ENCODE peak calls at places on chromosome 15, in eight cellular contexts. I is mammary epithelial cell, Z is lower leg skin, E is GM12878, T is heart left ventricle, K is fibroblast of lung, M is bronchial epithelial cell, N is cardiac muscle cell. C is an unnamed sample.

GRCh38 chr15:31024330-31024729 is 32.9 kb upstream of the MTMR10 start:
- DNase-seq in E (no peak), I (peak), N (peak), K (peak), Z (no peak), T (no peak), M (peak), C (peak)

GRCh38 chr15:77633134-77633912 is 611 bp upstream of the LINGO1 start:
- DNase-seq in I (peak), M (peak), N (peak), T (peak), K (peak), E (no peak), Z (peak), C (peak)

GRCh38 chr15:60534051-60534450 is 55.1 kb upstream of the ICE2 start:
- DNase-seq in N (no peak), Z (no peak), E (no peak), M (no peak), I (no peak), T (no peak), K (no peak), C (no peak)

GRCh38 chr15:67133738-67134576 is 68.6 kb downstream of the SMAD3 start:
- DNase-seq in T (peak), E (no peak), K (peak), I (peak), M (peak), Z (no peak), N (peak), C (peak)

GRCh38 chr15:86624261-86625036 is 544.8 kb downstream of the AGBL1 start:
- DNase-seq in N (peak), T (peak), K (peak), I (peak), M (peak), Z (peak), E (no peak), C (peak)

GRCh38 chr15:77335298-77335697 is 84.6 kb downstream of the PEAK1 start:
- DNase-seq in I (no peak), M (no peak), E (no peak), Z (no peak), N (no peak), T (peak), K (peak), C (no peak)

GRCh38 chr15:65862682-65863081 is 6.6 kb upstream of the RAB11A start:
- DNase-seq in E (no peak), T (no peak), K (peak), M (peak), Z (no peak), N (peak), I (peak), C (peak)

GRCh38 chr15:75779504-75779903 is 63.7 kb upstream of the UBE2Q2 start:
- DNase-seq in I (no peak), K (no peak), E (no peak), M (no peak), N (no peak), Z (no peak), T (no peak), C (no peak)

GRCh38 chr15:73965094-73965729 is 26.9 kb downstream of the STOML1 start:
- DNase-seq in N (peak), Z (no peak), E (no peak), I (no peak), K (no peak), T (peak), M (no peak), C (no peak)

GRCh38 chr15:81400640-81401236 is 26.7 kb upstream of the TMC3 start:
- DNase-seq in N (peak), K (peak), M (peak), Z (no peak), T (no peak), I (peak), E (peak), C (peak)

GRCh38 chr15:81315452-81316203 is 8.3 kb downstream of the STARD5 start:
- DNase-seq in Z (no peak), T (no peak), E (no peak), M (no peak), I (no peak), K (no peak), N (no peak), C (no peak)

GRCh38 chr15:81091889-81092558 is 42.0 kb upstream of the CFAP161 start:
- DNase-seq in Z (no peak), E (no peak), K (peak), N (peak), I (peak), T (peak), M (peak), C (peak)

GRCh38 chr15:44081223-44082013 is 113.7 kb downstream of the FRMD5 start:
- DNase-seq in E (no peak), K (peak), T (no peak), M (no peak), Z (no peak), N (no peak), I (peak), C (peak)

GRCh38 chr15:62909257-62909656 is 133.3 kb upstream of the TPM1 start:
- DNase-seq in T (no peak), I (no peak), K (no peak), M (no peak), N (no peak), Z (no peak), E (no peak), C (no peak)

GRCh38 chr15:43749690-43750345 is 3.6 kb downstream of the PDIA3 start:
- DNase-seq in M (no peak), T (no peak), K (no peak), I (no peak), N (no peak), E (peak), Z (no peak), C (peak)

GRCh38 chr15:77617507-77618285 is 15.0 kb downstream of the LINGO1 start:
- DNase-seq in T (no peak), M (peak), N (no peak), K (no peak), Z (no peak), E (no peak), I (peak), C (no peak)

GRCh38 chr15:25178835-25179672 is 224.3 kb downstream of the SNRPN start:
- DNase-seq in N (no peak), M (no peak), Z (peak), E (no peak), T (peak), I (no peak), K (no peak), C (no peak)

GRCh38 chr15:65411470-65412071 is 11.2 kb downstream of the IGDCC4 start:
- DNase-seq in M (peak), Z (no peak), I (peak), T (no peak), E (no peak), N (no peak), K (peak), C (peak)

GRCh38 chr15:51280838-51281237 is 57.6 kb downstream of the CYP19A1 start:
- DNase-seq in M (no peak), K (no peak), N (no peak), Z (no peak), I (no peak), E (no peak), T (no peak), C (no peak)

GRCh38 chr15:25825215-25825614 is 37.9 kb downstream of the ATP10A start:
- DNase-seq in E (no peak), K (no peak), I (no peak), M (no peak), Z (no peak), T (no peak), N (no peak), C (no peak)

GRCh38 chr15:58355965-58356358 is 75.8 kb upstream of the LIPC start:
- DNase-seq in M (no peak), E (no peak), N (no peak), Z (no peak), K (no peak), T (no peak), I (no peak), C (no peak)

GRCh38 chr15:77853910-77854309 is 221.2 kb upstream of the LINGO1 start:
- DNase-seq in N (no peak), Z (no peak), M (no peak), E (no peak), I (no peak), T (no peak), K (no peak), C (no peak)

GRCh38 chr15:90647326-90647725 is 69.8 kb upstream of the BLM start:
- DNase-seq in I (no peak), E (no peak), M (no peak), Z (no peak), N (no peak), K (no peak), T (no peak), C (no peak)

GRCh38 chr15:89971592-89971997 is 29.5 kb upstream of the ZNF710 start:
- DNase-seq in M (peak), E (peak), K (peak), Z (no peak), T (peak), N (peak), I (peak), C (peak)

GRCh38 chr15:35533130-35534110 is 12.5 kb downstream of the DPH6 start:
- DNase-seq in N (no peak), E (no peak), I (peak), K (peak), M (peak), Z (no peak), T (no peak), C (peak)

GRCh38 chr15:35874260-35874905 is 328.4 kb upstream of the DPH6 start:
- DNase-seq in Z (peak), N (no peak), K (peak), M (peak), E (no peak), T (no peak), I (peak), C (peak)

GRCh38 chr15:55774113-55774970 is 31.4 kb upstream of the PRTG start:
- DNase-seq in T (no peak), I (no peak), Z (peak), M (peak), K (no peak), E (no peak), N (peak), C (peak)

GRCh38 chr15:52427804-52428203 is 100.9 kb downstream of the MYO5A start:
- DNase-seq in K (peak), E (no peak), T (no peak), M (peak), I (peak), Z (no peak), N (peak), C (peak)

GRCh38 chr15:67125589-67126502 is 60.4 kb downstream of the SMAD3 start:
- DNase-seq in T (peak), M (peak), K (peak), E (no peak), N (no peak), Z (peak), I (peak), C (peak)

GRCh38 chr15:60720493-60721231 is 241.7 kb upstream of the ICE2 start:
- DNase-seq in T (no peak), K (no peak), I (no peak), E (peak), M (no peak), Z (no peak), N (no peak), C (no peak)

GRCh38 chr15:101250331-101250730 is 1.5 kb downstream of the CHSY1 start:
- DNase-seq in E (no peak), T (no peak), K (peak), N (no peak), Z (no peak), M (peak), I (peak), C (peak)

GRCh38 chr15:90697180-90697579 is 20.0 kb upstream of the BLM start:
- DNase-seq in M (no peak), I (no peak), Z (no peak), N (no peak), E (no peak), K (no peak), T (no peak), C (no peak)

GRCh38 chr15:38128389-38128788 is 124.2 kb upstream of the SPRED1 start:
- DNase-seq in E (no peak), T (no peak), M (peak), N (no peak), K (peak), I (peak), Z (no peak), C (peak)

GRCh38 chr15:62904511-62904910 is 138.0 kb upstream of the TPM1 start:
- DNase-seq in I (no peak), Z (no peak), M (no peak), E (no peak), K (no peak), T (no peak), N (no peak), C (no peak)

GRCh38 chr15:23504003-23504402 is 57.0 kb upstream of the GOLGA6L2 start:
- DNase-seq in K (no peak), M (no peak), T (no peak), N (no peak), I (no peak), E (no peak), Z (no peak), C (no peak)

GRCh38 chr15:84819291-84819768 is 2.2 kb downstream of the ALPK3 start:
- DNase-seq in I (no peak), K (no peak), Z (no peak), N (peak), T (peak), E (no peak), M (no peak), C (no peak)

GRCh38 chr15:65532738-65533051 is 2.4 kb downstream of the HACD3 start:
- DNase-seq in I (peak), E (no peak), N (no peak), T (no peak), K (peak), Z (no peak), M (peak), C (no peak)

GRCh38 chr15:85128636-85129035 is 147.0 kb downstream of the PDE8A start:
- DNase-seq in I (peak), Z (no peak), N (no peak), M (peak), E (no peak), T (no peak), K (peak), C (no peak)

GRCh38 chr15:29208352-29208751 is 61.3 kb downstream of the NSMCE3 start:
- DNase-seq in N (peak), I (no peak), K (no peak), E (no peak), M (peak), T (no peak), Z (no peak), C (no peak)
- TF ChIP-seq CTCF in N (no peak), I (no peak), K (no peak), E (no peak), M (no peak), T (no peak), Z (no peak), C (no peak)

DNA sequence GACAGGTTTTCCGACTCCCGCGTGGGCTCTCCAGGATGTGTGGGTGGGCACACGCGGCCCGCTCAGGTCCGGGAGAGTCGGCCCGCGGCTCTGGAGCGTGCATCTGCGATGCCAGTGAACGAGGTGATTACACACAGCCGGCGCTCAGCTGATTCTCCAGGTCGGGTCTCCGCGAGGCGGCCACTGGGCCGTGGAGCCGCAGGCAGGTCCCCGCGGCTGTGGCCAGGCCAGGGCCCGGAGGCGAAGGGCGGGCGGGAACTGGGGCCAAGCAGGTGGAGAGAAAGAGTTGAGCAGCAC is 13.2 kb downstream of the PAK6 start:
- DNase-seq in K (no peak), T (no peak), I (no peak), N (no peak), E (no peak), M (no peak), Z (no peak), C (no peak)
- H3K4me3 ChIP-seq in K (no peak), T (peak), I (no peak), N (no peak), E (no peak), M (peak), Z (no peak), C (no peak)

GRCh38 chr15:70754862-70755261 is 8.5 kb downstream of the UACA start:
- DNase-seq in E (no peak), K (no peak), I (no peak), N (no peak), Z (no peak), T (no peak), M (no peak), C (no peak)
- TF ChIP-seq CTCF in E (no peak), K (no peak), I (no peak), N (no peak), Z (no peak), T (no peak), M (no peak), C (no peak)

DNA sequence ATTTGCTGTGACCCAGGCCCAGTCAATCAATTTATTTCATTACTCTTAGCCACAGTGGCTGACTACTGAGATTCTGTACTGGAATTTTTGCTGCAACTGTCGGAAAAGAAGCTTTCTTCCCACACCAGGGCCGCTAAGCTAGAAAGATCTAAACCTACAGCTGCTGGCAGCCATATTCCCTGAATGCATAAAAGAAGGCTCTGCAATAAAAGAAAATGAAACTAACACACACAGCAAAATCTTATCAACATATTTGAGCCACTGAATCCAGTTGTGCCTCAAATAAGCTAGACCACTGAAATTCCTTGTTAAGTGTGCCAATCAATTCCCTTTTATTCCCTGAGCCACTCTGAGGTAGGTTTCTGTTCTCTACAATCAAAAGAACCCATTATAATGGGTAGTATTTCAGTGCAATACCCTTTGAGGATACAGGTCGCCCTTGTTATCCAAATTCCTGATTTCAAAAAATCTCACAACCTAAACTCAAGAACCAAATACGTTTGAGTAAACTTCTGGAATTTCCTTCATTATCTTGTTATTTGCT is 60.3 kb downstream of the MYO9A start:
- DNase-seq in E (no peak), N (no peak), T (no peak), Z (no peak), I (no peak), K (no peak), M (no peak), C (no peak)
- H3K4me3 ChIP-seq in E (no peak), N (no peak), T (no peak), Z (no peak), I (no peak), K (no peak), M (no peak), C (no peak)

GRCh38 chr15:45794304-45794703 is 159.5 kb downstream of the SQOR start:
- DNase-seq in M (no peak), I (no peak), E (no peak), N (no peak), T (no peak), K (no peak), Z (no peak), C (no peak)

GRCh38 chr15:45799508-45799907 is 164.7 kb downstream of the SQOR start:
- DNase-seq in Z (no peak), K (no peak), E (no peak), M (no peak), N (no peak), I (no peak), T (no peak), C (no peak)

GRCh38 chr15:45794768-45795486 is 160.1 kb downstream of the SQOR start:
- DNase-seq in N (no peak), Z (no peak), K (no peak), T (no peak), I (no peak), E (no peak), M (no peak), C (no peak)

GRCh38 chr15:45796433-45796832 is 161.6 kb downstream of the SQOR start:
- DNase-seq in E (no peak), T (no peak), N (no peak), K (no peak), I (no peak), M (no peak), Z (no peak), C (no peak)

GRCh38 chr15:45795487-45796069 is 160.7 kb downstream of the SQOR start:
- DNase-seq in M (peak), Z (no peak), K (no peak), E (no peak), N (peak), T (peak), I (peak), C (peak)
- TF ChIP-seq CTCF in M (peak), Z (no peak), K (peak), E (peak), N (peak), T (peak), I (peak), C (peak)

GRCh38 chr15:93103823-93104222 is 14.8 kb upstream of the RGMA start:
- DNase-seq in E (no peak), K (no peak), N (no peak), I (no peak), Z (no peak), M (no peak), T (no peak), C (no peak)
- H3K4me3 ChIP-seq in E (no peak), K (no peak), N (no peak), I (no peak), Z (no peak), M (no peak), T (no peak), C (no peak)

GRCh38 chr15:45287400-45287799 is 35.4 kb downstream of the SLC28A2 start:
- DNase-seq in N (no peak), I (no peak), Z (no peak), T (no peak), K (no peak), E (no peak), M (no peak), C (no peak)

GRCh38 chr15:45288947-45289346 is 36.9 kb downstream of the SLC28A2 start:
- DNase-seq in Z (no peak), N (no peak), M (no peak), I (no peak), E (no peak), K (no peak), T (no peak), C (no peak)

DNA sequence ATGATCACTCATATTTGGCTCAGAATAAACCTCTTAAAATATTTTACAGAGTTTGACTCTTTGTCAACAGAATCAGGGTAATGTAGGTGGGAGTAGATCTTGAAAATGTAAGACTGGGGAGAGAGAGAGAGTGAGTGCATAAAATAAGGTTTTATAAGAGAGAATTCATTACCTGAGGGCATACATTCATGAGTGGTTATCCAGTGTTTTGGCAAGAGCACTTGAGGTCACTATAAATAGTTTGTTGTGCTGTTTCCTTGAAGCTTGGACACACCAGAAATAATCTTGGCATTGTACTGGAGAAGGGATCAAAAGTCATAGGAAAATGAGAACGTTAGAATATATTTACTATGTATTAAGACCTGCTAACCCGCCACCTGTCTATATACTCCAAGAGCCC is 33.4 kb downstream of the SLC28A2 start:
- DNase-seq in I (peak), N (no peak), T (no peak), E (no peak), M (no peak), Z (no peak), K (no peak), C (no peak)
- TF ChIP-seq CTCF in I (no peak), N (no peak), T (no peak), E (no peak), M (no peak), Z (no peak), K (no peak), C (no peak)